ENCODE peak calls at places on chromosomes 12 and 14, in seven cellular contexts. Y, U, W, G, N, Q and F are unnamed samples.

GRCh38 chr14:98269533-98269932 is 1002.5 kb downstream of the BCL11B start:
- DNase-seq in Y (no peak), U (no peak), W (no peak), G (no peak), N (no peak), Q (no peak), F (no peak)

GRCh38 chr12:128994869-128995268 is 141.6 kb downstream of the GLT1D1 start:
- DNase-seq in Y (no peak), U (no peak), W (no peak), G (no peak), N (peak; percentile 34), Q (no peak), F (no peak)

GRCh38 chr14:49971156-49972141 is 78.6 kb downstream of the ARF6 start:
- DNase-seq in Y (no peak), U (no peak), W (no peak), G (peak; percentile 95), N (no peak), Q (peak; percentile 97), F (no peak)

GRCh38 chr12:51672334-51672733 is 81.3 kb downstream of the SCN8A start:
- DNase-seq in Y (no peak), U (no peak), W (no peak), G (no peak), N (no peak), Q (no peak), F (no peak)

GRCh38 chr14:99191663-99192621 is 80.1 kb downstream of the BCL11B start:
- DNase-seq in Y (no peak), U (peak; percentile 62), W (peak; percentile 67), G (peak; percentile 77), N (peak; percentile 93), Q (no peak), F (no peak)

GRCh38 chr14:41498959-41499358 is 107.7 kb upstream of the LRFN5 start:
- DNase-seq in Y (no peak), U (no peak), W (no peak), G (no peak), N (no peak), Q (no peak), F (no peak)

GRCh38 chr12:47903151-47903611 is 1.6 kb downstream of the VDR start:
- DNase-seq in Y (peak; percentile 45), U (no peak), W (no peak), G (no peak), N (peak; percentile 89), Q (no peak), F (no peak)

GRCh38 chr14:35146711-35147149 is 24.4 kb downstream of the PRORP start:
- DNase-seq in Y (no peak), U (no peak), W (no peak), G (no peak), N (no peak), Q (no peak), F (no peak)

GRCh38 chr12:96136129-96136528 is 58.0 kb upstream of the ELK3 start:
- DNase-seq in Y (peak; percentile 44), U (no peak), W (no peak), G (no peak), N (no peak), Q (no peak), F (no peak)

GRCh38 chr14:57847096-57847495 is 18.8 kb downstream of the SLC35F4 start:
- DNase-seq in Y (peak; percentile 67), U (no peak), W (no peak), G (no peak), N (no peak), Q (no peak), F (no peak)

GRCh38 chr12:81759215-81759991 is at the start of gene PPFIA2:
- DNase-seq in Y (no peak), U (peak; percentile 16), W (peak; percentile 55), G (no peak), N (no peak), Q (no peak), F (no peak)

DNA sequence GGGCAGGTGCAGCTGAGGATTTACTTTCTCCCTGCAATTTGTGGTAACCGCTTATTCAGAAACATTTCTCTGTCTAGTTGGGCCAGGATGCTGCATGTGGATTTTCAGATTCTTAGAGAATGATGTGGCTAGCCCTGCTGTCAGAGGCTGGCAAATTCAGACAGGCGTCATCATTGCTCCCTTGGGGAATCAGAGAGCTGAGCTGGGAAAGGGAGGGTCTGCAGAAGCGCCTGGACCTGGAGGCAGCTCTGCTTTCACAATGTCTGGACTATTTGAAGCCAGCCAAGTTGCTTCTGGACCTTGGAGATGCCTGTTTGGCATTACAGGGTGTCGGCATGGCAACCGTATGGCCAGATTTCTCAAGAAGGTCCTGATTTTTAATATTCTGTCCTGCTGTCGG is 3.4 kb downstream of the GALNT16 start:
- DNase-seq in Y (peak; percentile 97), U (peak; percentile 62), W (peak; percentile 71), G (no peak), N (peak; percentile 100), Q (no peak), F (no peak)
- H3K4me3 ChIP-seq in Y (no peak overlapping the region), U (peak overlapping the region; percentile 12), W (no peak overlapping the region), G (no peak overlapping the region), N (peak overlapping the region; percentile 32), Q (no peak overlapping the region), F (no peak overlapping the region)

DNA sequence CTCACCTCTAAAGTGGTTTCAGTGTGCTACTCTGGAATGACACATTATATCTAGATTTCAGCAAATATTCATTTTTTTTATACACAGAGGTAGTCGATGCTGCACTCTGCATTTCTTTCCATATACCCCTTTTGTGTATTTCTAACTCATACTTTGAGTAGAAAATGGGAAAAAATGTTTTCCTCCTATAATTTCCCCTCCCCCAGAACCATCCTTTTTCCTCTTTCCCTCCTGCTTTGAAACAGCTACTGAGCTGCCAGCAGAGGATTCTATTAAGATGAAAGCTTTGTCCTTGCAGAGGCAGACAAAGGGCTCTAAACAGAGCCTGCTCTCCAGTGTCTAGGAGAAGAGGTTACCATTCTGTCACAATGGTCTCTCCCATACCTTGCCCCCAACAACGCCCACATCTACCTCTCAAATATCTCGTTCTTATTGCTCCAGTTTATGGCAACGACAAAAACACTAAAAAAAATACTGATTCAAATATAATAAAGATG is 74.6 kb upstream of the OSBPL8 start:
- DNase-seq in Y (no peak), U (no peak), W (no peak), G (no peak), N (no peak), Q (no peak), F (no peak)
- H3K4me3 ChIP-seq in Y (no peak overlapping the region), U (no peak overlapping the region), W (no peak overlapping the region), G (no peak overlapping the region), N (no peak overlapping the region), Q (no peak overlapping the region), F (no peak overlapping the region)

DNA sequence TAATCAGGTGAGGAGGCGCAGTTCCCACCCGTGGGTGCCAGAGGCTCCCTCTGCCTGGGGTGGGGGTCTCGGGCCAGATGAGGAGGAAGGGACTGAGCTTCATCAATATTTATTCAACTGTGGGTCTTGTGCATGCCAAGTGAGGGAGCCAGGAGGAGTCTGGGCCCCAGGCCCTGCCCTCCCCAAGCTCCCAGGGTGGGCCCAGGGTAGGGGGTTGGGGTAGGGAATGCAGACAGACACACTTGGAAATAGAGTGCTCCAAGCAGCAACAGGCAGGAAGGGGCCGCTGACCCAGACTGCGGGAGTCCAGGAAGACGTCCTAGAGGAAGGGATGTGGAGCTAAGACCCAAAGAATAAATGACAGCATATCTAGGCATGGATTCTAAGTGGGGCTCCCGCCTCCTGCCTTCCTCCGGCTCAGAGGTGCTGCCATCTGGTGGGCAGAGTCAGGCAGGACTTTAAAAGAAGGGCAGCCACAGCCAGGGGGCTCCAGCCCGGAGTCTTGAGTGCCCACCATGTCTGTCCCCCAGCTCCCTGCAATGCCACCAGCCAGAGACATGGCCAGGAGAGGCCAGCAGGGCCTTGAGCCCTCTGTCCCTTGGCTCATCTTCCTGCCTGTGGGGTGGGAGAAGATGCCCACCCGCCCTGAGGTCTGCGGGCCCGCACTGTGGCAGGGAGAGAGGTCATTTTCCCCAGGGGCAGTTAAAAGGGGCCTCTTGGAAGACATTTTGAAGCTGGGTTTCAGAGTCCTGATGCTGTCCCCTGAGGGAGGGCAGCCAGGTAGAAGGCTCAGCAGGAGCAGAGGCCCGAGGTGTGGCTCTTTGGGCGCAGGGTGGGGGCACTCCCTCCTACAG is 70.1 kb downstream of the PHETA1 start:
- DNase-seq in Y (no peak), U (peak; percentile 28), W (no peak), G (peak; percentile 42), N (peak; percentile 95), Q (no peak), F (peak; percentile 64)
- H3K4me3 ChIP-seq in Y (no peak overlapping the region), U (no peak overlapping the region), W (no peak overlapping the region), G (no peak overlapping the region), N (no peak overlapping the region), Q (no peak overlapping the region), F (no peak overlapping the region)

GRCh38 chr14:74080820-74081460 is 3.3 kb downstream of the ALDH6A1 start:
- DNase-seq in Y (no peak), U (no peak), W (no peak), G (no peak), N (no peak), Q (no peak), F (no peak)
- H3K4me3 ChIP-seq in Y (no peak overlapping the region), U (no peak overlapping the region), W (no peak overlapping the region), G (no peak overlapping the region), N (no peak overlapping the region), Q (no peak overlapping the region), F (no peak overlapping the region)

GRCh38 chr12:85835417-85835809 is 796 bp downstream of the RASSF9 start:
- DNase-seq in Y (no peak), U (no peak), W (no peak), G (no peak), N (no peak), Q (no peak), F (no peak)

GRCh38 chr12:85834378-85834777 is 1.8 kb downstream of the RASSF9 start:
- DNase-seq in Y (no peak), U (no peak), W (no peak), G (no peak), N (no peak), Q (no peak), F (no peak)

GRCh38 chr12:85833558-85833957 is 2.7 kb downstream of the RASSF9 start:
- DNase-seq in Y (no peak), U (no peak), W (no peak), G (no peak), N (no peak), Q (no peak), F (no peak)

GRCh38 chr12:85836716-85837100 is 499 bp upstream of the RASSF9 start:
- DNase-seq in Y (no peak), U (no peak), W (no peak), G (no peak), N (no peak), Q (no peak), F (no peak)

GRCh38 chr12:85835810-85836715 is at the start of gene RASSF9:
- DNase-seq in Y (peak; percentile 77), U (peak; percentile 58), W (peak; percentile 84), G (no peak), N (no peak), Q (no peak), F (no peak)
- H3K4me3 ChIP-seq in Y (peak within 1 kb of the TSS; percentile 52), U (peak within 1 kb of the TSS; percentile 73), W (peak within 1 kb of the TSS; percentile 35), G (no peak within 1 kb of the TSS), N (peak within 1 kb of the TSS; percentile 74), Q (no peak within 1 kb of the TSS), F (no peak within 1 kb of the TSS)

GRCh38 chr14:65414961-65415589 is 2.5 kb downstream of the FUT8 start:
- DNase-seq in Y (no peak), U (no peak), W (no peak), G (peak; percentile 68), N (peak; percentile 22), Q (no peak), F (peak; percentile 27)
- H3K4me3 ChIP-seq in Y (no peak overlapping the region), U (no peak overlapping the region), W (no peak overlapping the region), G (peak overlapping the region; percentile 81), N (no peak overlapping the region), Q (peak overlapping the region; percentile 99), F (peak overlapping the region; percentile 79)